ENCODE peak calls at places on chromosome 9, in seven cellular contexts. K is HCT116, Z is PC-9, H is pancreas, S is heart right ventricle, D is psoas muscle, N is A673. C is an unnamed sample.

GRCh38 chr9:88243736-88244135 is 105.5 kb upstream of the SPATA31C2 start:
- DNase-seq in K (no peak), Z (no peak), H (no peak), S (no peak), D (no peak), N (no peak), C (no peak)

GRCh38 chr9:111120526-111120925 is 82.3 kb upstream of the LPAR1 start:
- DNase-seq in K (no peak), Z (no peak), H (no peak), S (no peak), D (no peak), N (no peak), C (no peak)

GRCh38 chr9:99737649-99738048 is 84.0 kb upstream of the NR4A3 start:
- DNase-seq in K (no peak), Z (no peak), H (no peak), S (no peak), D (no peak), N (no peak), C (no peak)

GRCh38 chr9:131020388-131020787 is 11.4 kb downstream of the LAMC3 start:
- DNase-seq in K (no peak), Z (no peak), H (no peak), S (no peak), D (peak; percentile 28), N (no peak), C (no peak)

GRCh38 chr9:19690128-19690527 is 98.7 kb downstream of the SLC24A2 start:
- DNase-seq in K (no peak), Z (no peak), H (no peak), S (no peak), D (no peak), N (no peak), C (no peak)

GRCh38 chr9:116208417-116209232 is 55.0 kb downstream of the PAPPA start:
- DNase-seq in K (no peak), Z (no peak), H (no peak), S (no peak), D (no peak), N (peak; percentile 25), C (no peak)

GRCh38 chr9:70255521-70255920 is 3.3 kb upstream of the SMC5 start:
- DNase-seq in K (no peak), Z (no peak), H (no peak), S (no peak), D (no peak), N (no peak), C (no peak)

GRCh38 chr9:82799300-82799699 is 263.6 kb downstream of the RASEF start:
- DNase-seq in K (no peak), Z (no peak), H (no peak), S (no peak), D (no peak), N (no peak), C (no peak)

GRCh38 chr9:12658531-12659209 is 34.5 kb upstream of the TYRP1 start:
- DNase-seq in K (no peak), Z (no peak), H (peak; percentile 55), S (peak; percentile 3), D (no peak), N (no peak), C (no peak)

DNA sequence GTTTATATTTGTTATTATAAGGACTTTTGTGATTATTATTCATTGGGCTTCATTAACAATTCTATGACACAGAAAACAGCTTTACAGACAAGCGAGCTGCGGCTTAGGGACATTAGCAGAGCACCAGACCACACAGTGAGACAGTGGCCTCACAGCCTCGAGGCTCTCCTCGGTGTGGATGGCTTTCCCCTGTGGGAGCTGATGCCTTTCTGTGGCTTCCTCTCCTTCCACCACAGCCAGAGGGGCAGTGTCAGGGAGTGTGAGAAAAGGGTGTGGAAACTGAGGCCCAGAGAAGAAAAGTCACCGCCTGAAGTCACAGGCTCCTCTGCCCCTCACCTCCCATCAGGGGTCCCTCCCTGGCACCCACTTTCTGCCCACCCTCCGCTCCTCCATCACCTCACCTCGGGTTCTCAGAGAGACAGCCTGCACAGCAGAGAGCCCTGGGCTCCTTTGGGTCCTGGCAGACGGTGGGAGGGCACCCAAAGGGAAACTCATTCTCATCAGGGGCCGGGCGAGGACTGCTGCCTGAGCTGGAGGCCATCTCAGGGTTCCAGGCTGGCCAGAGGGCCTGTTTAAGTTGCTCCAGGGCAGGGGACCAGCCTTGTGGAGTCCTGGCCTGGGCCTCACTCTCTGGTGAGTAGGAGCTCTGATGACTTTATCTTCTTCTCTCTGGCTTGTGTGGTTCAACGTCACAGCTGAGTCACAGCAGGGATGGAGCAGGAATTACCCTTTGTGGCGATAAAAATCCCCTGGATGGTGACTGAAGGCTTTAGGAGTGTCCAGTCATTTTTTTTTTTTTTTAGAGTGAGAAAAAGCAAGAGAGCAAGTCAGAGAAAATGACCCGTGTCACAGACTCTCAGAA is 830 bp downstream of the TRAF1 start:
- DNase-seq in K (no peak), Z (peak; percentile 23), H (no peak), S (no peak), D (no peak), N (no peak), C (no peak)
- H3K9me3 ChIP-seq in K (no peaks in the 10 kb centered on the region), Z (no peaks in the 10 kb centered on the region), H (no peaks in the 10 kb centered on the region), S (no peaks in the 10 kb centered on the region), D (no peaks in the 10 kb centered on the region), N (no peaks in the 10 kb centered on the region), C (no peaks in the 10 kb centered on the region)

DNA sequence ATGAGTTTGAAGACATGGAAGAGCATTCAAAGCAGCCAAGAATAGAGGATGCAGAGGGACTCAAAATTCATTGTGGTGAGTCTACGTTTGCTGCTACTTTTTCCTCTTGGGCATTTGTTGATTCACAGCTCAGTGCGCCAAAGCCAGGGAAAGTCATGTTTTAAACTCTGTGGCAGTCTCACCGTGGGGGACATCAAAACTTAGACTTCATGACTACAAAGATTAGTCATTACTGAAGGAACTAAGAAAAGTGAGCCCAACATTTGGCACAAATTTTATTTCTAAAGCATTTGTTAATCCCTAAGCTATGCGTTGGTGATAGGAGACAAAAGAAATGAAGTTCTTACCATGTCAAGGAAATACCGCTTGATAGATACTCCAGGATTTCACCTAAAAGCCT is 73.7 kb upstream of the MTAP start:
- DNase-seq in K (no peak), Z (no peak), H (no peak), S (no peak), D (no peak), N (peak; percentile 37), C (no peak)
- H3K9me3 ChIP-seq in K (no peaks in the 10 kb centered on the region), Z (no peaks in the 10 kb centered on the region), H (no peaks in the 10 kb centered on the region), S (no peaks in the 10 kb centered on the region), D (no peaks in the 10 kb centered on the region), N (no peaks in the 10 kb centered on the region), C (no peaks in the 10 kb centered on the region)

GRCh38 chr9:137945581-137945980 is 68.0 kb downstream of the CACNA1B start:
- DNase-seq in K (no peak), Z (no peak), H (no peak), S (no peak), D (no peak), N (no peak), C (no peak)

GRCh38 chr9:137949260-137949659 is 71.7 kb downstream of the CACNA1B start:
- DNase-seq in K (no peak), Z (no peak), H (no peak), S (no peak), D (no peak), N (no peak), C (no peak)

GRCh38 chr9:137948642-137949041 is 71.1 kb downstream of the CACNA1B start:
- DNase-seq in K (no peak), Z (no peak), H (no peak), S (no peak), D (no peak), N (no peak), C (no peak)

GRCh38 chr9:137943655-137944054 is 66.1 kb downstream of the CACNA1B start:
- DNase-seq in K (no peak), Z (no peak), H (no peak), S (no peak), D (no peak), N (no peak), C (no peak)

DNA sequence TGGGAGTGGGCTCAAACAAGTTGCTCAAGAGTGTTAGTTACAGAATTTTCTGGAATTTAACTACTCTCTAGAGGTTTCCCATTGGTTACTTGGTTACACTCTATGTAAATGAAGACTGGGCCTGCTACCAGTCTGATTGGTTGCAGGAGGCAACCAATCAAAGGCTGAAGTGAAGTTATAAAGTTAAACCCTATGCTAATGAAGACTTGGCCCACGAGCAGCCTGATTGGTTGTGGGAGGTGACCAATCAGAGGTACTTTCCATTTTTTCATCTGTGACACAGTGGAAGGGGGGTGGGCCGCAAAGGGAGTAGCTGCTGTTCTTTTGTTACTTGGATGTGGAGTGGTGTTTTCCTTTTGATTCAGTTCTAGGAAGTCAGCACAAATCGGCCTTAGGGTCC is 69.4 kb downstream of the CACNA1B start:
- DNase-seq in K (no peak), Z (no peak), H (no peak), S (no peak), D (no peak), N (no peak), C (no peak)
- H3K9me3 ChIP-seq in K (peaks cover 31% of the 10 kb centered on the region), Z (peaks cover 19% of the 10 kb centered on the region), H (no peaks in the 10 kb centered on the region), S (no peaks in the 10 kb centered on the region), D (no peaks in the 10 kb centered on the region), N (peaks cover 43% of the 10 kb centered on the region), C (no peaks in the 10 kb centered on the region)

DNA sequence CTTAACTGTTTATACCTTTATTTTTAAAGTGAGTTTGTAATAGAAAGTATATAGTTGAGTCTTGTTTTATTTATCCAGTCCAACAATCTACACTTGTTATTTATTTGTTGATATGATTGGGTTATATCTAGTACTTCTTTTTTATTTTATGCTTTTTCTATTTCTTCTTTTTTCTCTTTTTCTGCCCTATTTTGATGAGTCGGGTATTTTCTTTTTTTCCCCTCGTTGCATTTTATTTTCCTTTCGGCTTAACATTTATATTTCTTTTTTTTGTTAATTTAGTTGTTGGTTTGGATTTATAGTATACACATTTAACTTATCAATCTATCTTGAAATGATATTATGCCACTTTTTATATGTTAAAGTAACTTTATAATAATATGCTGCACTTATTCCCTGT is 111.7 kb upstream of the IZUMO3 start:
- DNase-seq in K (no peak), Z (no peak), H (no peak), S (no peak), D (no peak), N (no peak), C (no peak)
- H3K9me3 ChIP-seq in K (no peaks in the 10 kb centered on the region), Z (no peaks in the 10 kb centered on the region), H (no peaks in the 10 kb centered on the region), S (no peaks in the 10 kb centered on the region), D (no peaks in the 10 kb centered on the region), N (no peaks in the 10 kb centered on the region), C (peaks cover 2% of the 10 kb centered on the region)

DNA sequence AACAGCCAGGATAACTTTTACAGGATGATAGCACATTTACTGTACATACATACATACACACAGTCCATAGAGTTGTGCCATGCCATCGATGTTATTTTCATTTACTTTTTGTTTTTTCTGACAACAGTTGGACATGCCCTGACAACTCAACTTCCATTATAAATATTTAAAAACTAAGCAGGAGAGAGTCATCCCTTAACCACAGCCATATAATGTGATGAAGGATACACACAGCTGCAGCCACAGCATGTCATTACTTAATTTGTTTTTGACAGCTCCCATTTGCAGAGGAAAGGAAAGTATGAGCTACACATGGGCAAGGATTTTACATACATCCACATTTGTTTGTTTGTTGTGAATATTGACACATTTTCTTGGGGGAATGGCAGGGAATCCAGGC is 91.4 kb upstream of the TUT7 start:
- DNase-seq in K (no peak), Z (no peak), H (no peak), S (no peak), D (no peak), N (no peak), C (no peak)
- H3K9me3 ChIP-seq in K (no peaks in the 10 kb centered on the region), Z (no peaks in the 10 kb centered on the region), H (no peaks in the 10 kb centered on the region), S (no peaks in the 10 kb centered on the region), D (no peaks in the 10 kb centered on the region), N (no peaks in the 10 kb centered on the region), C (no peaks in the 10 kb centered on the region)